ENCODE peak calls at places on chromosomes 2 and 18, in seven cellular contexts. Q is gastrocnemius medialis, C is K562, O is uterus, E is HCT116, D is suprapubic skin, T is upper lobe of left lung. U is an unnamed sample. For H3K27me3, the result is how much of the 10 kb centered on the place peaks cover.

GRCh38 chr2:69980408-69980807 is 19.0 kb upstream of the ASPRV1 start:
- DNase-seq in Q (no peak), C (no peak), O (no peak), E (no peak), D (no peak), T (no peak), U (no peak)

GRCh38 chr2:29844713-29845320 is 76.6 kb downstream of the ALK start:
- DNase-seq in Q (no peak), C (no peak), O (no peak), E (no peak), D (no peak), T (no peak), U (no peak)

GRCh38 chr18:5527603-5528002 is 16.2 kb downstream of the EPB41L3 start:
- DNase-seq in Q (peak), C (no peak), O (no peak), E (no peak), D (no peak), T (no peak), U (no peak)

GRCh38 chr2:151808258-151809072 is 19.8 kb downstream of the ARL5A start:
- DNase-seq in Q (no peak), C (no peak), O (no peak), E (no peak), D (no peak), T (no peak), U (no peak)

GRCh38 chr2:178865121-178865520 is 57.9 kb upstream of the TTN start:
- DNase-seq in Q (peak), C (no peak), O (no peak), E (no peak), D (no peak), T (no peak), U (no peak)

GRCh38 chr2:48045613-48046012 is 139.3 kb upstream of the FBXO11 start:
- DNase-seq in Q (no peak), C (no peak), O (no peak), E (no peak), D (no peak), T (no peak), U (no peak)

GRCh38 chr18:27964811-27965210 is 212.1 kb downstream of the CDH2 start:
- DNase-seq in Q (no peak), C (no peak), O (no peak), E (no peak), D (no peak), T (no peak), U (no peak)

GRCh38 chr2:40218679-40219078 is 233.2 kb downstream of the SLC8A1 start:
- DNase-seq in Q (peak), C (no peak), O (peak), E (no peak), D (no peak), T (no peak), U (no peak)

GRCh38 chr2:101432411-101433181 is 42.3 kb downstream of the RFX8 start:
- DNase-seq in Q (peak), C (no peak), O (no peak), E (no peak), D (no peak), T (peak), U (no peak)

GRCh38 chr2:136143603-136144451 is 25.9 kb upstream of the CXCR4 start:
- DNase-seq in Q (no peak), C (no peak), O (no peak), E (no peak), D (no peak), T (no peak), U (no peak)

GRCh38 chr2:159131882-159132281 is 154.6 kb downstream of the WDSUB1 start:
- DNase-seq in Q (no peak), C (no peak), O (no peak), E (peak), D (no peak), T (no peak), U (no peak)

GRCh38 chr2:74906395-74906794 is 52.0 kb upstream of the POLE4 start:
- DNase-seq in Q (no peak), C (no peak), O (no peak), E (no peak), D (no peak), T (no peak), U (no peak)

GRCh38 chr2:37590119-37590571 is 81.3 kb downstream of the CDC42EP3 start:
- DNase-seq in Q (peak), C (no peak), O (peak), E (no peak), D (no peak), T (no peak), U (no peak)

GRCh38 chr2:239544141-239544800 is 143.5 kb upstream of the HDAC4 start:
- DNase-seq in Q (peak), C (no peak), O (peak), E (no peak), D (peak), T (no peak), U (no peak)

GRCh38 chr2:178924817-178925216 is 117.6 kb upstream of the TTN start:
- DNase-seq in Q (no peak), C (no peak), O (no peak), E (no peak), D (no peak), T (no peak), U (no peak)

GRCh38 chr2:43400508-43400907 is 174.1 kb upstream of the ZFP36L2 start:
- DNase-seq in Q (no peak), C (no peak), O (no peak), E (no peak), D (no peak), T (no peak), U (no peak)

GRCh38 chr2:72973566-72974435 is 56.5 kb downstream of the EMX1 start:
- DNase-seq in Q (no peak), C (peak), O (no peak), E (peak), D (no peak), T (no peak), U (no peak)

GRCh38 chr2:241944821-241945220 is 75.3 kb downstream of the RTP5 start:
- DNase-seq in Q (no peak), C (no peak), O (no peak), E (no peak), D (peak), T (no peak), U (no peak)

GRCh38 chr2:224843141-224843540 is 127.0 kb upstream of the CCDC195 start:
- DNase-seq in Q (no peak), C (no peak), O (no peak), E (no peak), D (no peak), T (no peak), U (no peak)

GRCh38 chr2:114700440-114700839 is 258.0 kb downstream of the DPP10 start:
- DNase-seq in Q (no peak), C (no peak), O (no peak), E (no peak), D (no peak), T (no peak), U (no peak)

GRCh38 chr2:130336150-130336876 is 6.4 kb upstream of the IMP4 start:
- DNase-seq in Q (no peak), C (no peak), O (no peak), E (no peak), D (no peak), T (no peak), U (no peak)

GRCh38 chr18:55861266-55861665 is 273.3 kb upstream of the TCF4 start:
- DNase-seq in Q (no peak), C (no peak), O (no peak), E (no peak), D (no peak), T (no peak), U (no peak)

GRCh38 chr2:234802071-234802844 is 149.6 kb upstream of the SH3BP4 start:
- DNase-seq in Q (no peak), C (no peak), O (no peak), E (no peak), D (no peak), T (no peak), U (no peak)

GRCh38 chr2:26355038-26355995 is 8.7 kb upstream of the ADGRF3 start:
- DNase-seq in Q (peak), C (peak), O (no peak), E (peak), D (no peak), T (no peak), U (no peak)
- TF ChIP-seq POLR2A in Q (no peak), C (peak), O (no peak), E (no peak), D (no peak), T (no peak), U (no peak)

GRCh38 chr2:218959141-218959731 is at the start of gene CDK5R2:
- DNase-seq in Q (peak), C (peak), O (peak), E (peak), D (no peak), T (peak), U (no peak)
- H3K27me3 ChIP-seq in Q (half or more), C (under half), O (under half), E (under half), D (half or more), T (under half), U (half or more)

GRCh38 chr2:138502253-138503086 is 900 bp downstream of the SPOPL start:
- DNase-seq in Q (no peak), C (no peak), O (no peak), E (no peak), D (no peak), T (no peak), U (no peak)

GRCh38 chr2:138503087-138503442 is 1.5 kb downstream of the SPOPL start:
- DNase-seq in Q (no peak), C (no peak), O (no peak), E (no peak), D (no peak), T (no peak), U (no peak)

GRCh38 chr2:138499684-138500083 is 1.9 kb upstream of the SPOPL start:
- DNase-seq in Q (no peak), C (no peak), O (no peak), E (no peak), D (no peak), T (no peak), U (no peak)

GRCh38 chr2:138500592-138501426 is 761 bp upstream of the SPOPL start:
- DNase-seq in Q (no peak), C (no peak), O (no peak), E (no peak), D (no peak), T (no peak), U (no peak)

DNA sequence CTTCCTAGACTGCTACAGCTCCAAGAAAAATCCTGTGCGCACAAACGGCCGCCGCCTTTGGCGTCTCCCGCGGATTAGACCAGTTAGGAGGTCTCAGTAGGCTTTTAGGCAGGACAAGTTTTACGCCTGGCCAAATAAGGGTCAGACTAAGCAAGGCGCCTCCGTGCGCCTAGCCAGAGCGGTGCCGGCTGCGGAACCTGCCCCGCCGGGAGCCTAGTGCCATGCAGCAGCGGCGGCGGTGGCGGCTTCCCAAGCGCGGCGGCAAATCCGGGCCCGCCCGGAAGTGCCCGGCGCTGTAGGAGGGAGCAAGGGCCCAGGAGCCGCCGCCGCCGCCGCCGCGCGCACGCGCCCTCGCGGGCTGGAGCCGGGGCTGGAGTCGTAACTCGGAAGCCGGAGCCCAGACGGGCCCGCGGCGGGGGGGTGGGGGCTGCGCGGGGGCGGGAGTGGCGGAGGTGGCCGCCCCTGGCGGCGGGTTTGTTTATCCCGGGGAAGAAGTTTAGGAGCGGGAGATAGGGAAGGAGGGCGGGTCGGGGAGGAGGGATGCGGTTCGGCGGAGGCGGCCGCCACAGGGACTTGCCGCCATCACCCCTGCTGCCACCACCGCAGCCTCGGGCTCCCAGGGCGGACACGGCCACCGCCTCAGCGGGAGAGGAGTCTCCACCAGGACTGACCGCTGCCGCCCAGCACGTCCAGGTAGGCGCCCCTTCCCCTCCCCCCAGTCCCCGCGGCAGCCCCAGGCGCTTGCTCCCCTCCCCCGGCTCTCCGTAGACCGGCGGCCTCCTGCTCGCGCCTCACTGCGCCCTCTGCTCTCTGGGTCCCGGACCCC is at the start of gene SPOPL:
- DNase-seq in Q (peak), C (peak), O (peak), E (peak), D (peak), T (peak), U (peak)
- TF ChIP-seq POLR2A in Q (peak), C (peak), O (peak), E (peak), D (peak), T (peak), U (peak)

DNA sequence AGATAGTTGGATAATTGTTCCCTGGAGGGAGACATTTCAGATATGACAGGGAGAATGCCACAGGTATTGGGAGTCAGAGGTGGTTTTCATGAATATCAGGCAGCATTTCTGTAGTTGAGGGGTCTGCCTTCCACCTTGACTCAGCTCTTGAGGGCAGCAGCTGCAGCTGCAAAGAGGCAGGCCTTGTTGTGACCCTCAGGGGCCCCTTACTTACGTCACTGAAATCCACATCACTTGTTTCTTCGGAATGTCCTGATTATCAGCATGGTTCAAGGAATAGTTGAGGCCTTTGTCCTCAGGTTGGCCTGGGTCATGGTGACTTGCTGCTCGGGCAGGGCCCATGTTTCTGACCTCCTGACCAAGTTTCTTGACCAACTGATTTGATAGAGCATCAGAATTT is 46.9 kb downstream of the TMEM17 start:
- DNase-seq in Q (no peak), C (no peak), O (no peak), E (no peak), D (no peak), T (no peak), U (no peak)
- H3K27me3 ChIP-seq in Q (under half), C (under half), O (under half), E (under half), D (under half), T (under half), U (under half)

GRCh38 chr2:237171396-237171795 is 85.7 kb downstream of the COPS8 start:
- DNase-seq in Q (peak), C (no peak), O (peak), E (peak), D (no peak), T (no peak), U (no peak)
- TF ChIP-seq POLR2A in Q (peak), C (no peak), O (peak), E (no peak), D (no peak), T (no peak), U (no peak)

GRCh38 chr2:240731327-240731626 is 39.6 kb downstream of the AQP12A start:
- DNase-seq in Q (no peak), C (no peak), O (no peak), E (no peak), D (no peak), T (peak), U (no peak)
- H3K27me3 ChIP-seq in Q (under half), C (under half), O (under half), E (under half), D (under half), T (under half), U (under half)

GRCh38 chr18:48643262-48643661 is 104.4 kb downstream of the CTIF start:
- DNase-seq in Q (no peak), C (no peak), O (no peak), E (no peak), D (no peak), T (no peak), U (no peak)

GRCh38 chr18:48642503-48642902 is 103.7 kb downstream of the CTIF start:
- DNase-seq in Q (no peak), C (no peak), O (no peak), E (no peak), D (no peak), T (no peak), U (no peak)

GRCh38 chr18:48641981-48642380 is 103.2 kb downstream of the CTIF start:
- DNase-seq in Q (no peak), C (no peak), O (peak), E (no peak), D (no peak), T (no peak), U (no peak)

GRCh38 chr18:48645427-48646002 is 106.7 kb downstream of the CTIF start:
- DNase-seq in Q (no peak), C (no peak), O (peak), E (no peak), D (no peak), T (no peak), U (no peak)

DNA sequence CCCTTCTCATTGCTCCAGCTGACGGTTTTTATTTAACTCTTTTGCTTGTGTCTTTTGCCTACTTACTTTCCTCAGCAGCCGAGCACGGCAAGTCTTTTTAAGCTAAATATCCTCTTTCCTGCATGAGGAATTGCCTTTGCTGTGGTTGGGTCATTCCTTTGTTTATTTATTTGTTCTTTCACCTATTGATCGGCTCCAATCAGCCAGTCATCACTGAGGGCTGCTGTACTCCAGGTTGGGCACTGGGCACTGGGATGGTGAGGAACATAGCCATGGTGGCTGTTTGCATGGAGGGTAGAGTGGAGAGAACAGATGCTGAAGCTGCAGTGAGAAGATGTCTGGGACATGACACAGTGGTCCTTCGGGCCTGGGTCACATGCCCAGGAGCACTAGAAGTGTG is 105.2 kb downstream of the CTIF start:
- DNase-seq in Q (no peak), C (no peak), O (no peak), E (no peak), D (no peak), T (no peak), U (no peak)
- TF ChIP-seq POLR2A in Q (no peak), C (no peak), O (no peak), E (no peak), D (no peak), T (no peak), U (no peak)

GRCh38 chr18:22347624-22348511 is 69.8 kb downstream of the CTAGE1 start:
- DNase-seq in Q (no peak), C (no peak), O (peak), E (no peak), D (no peak), T (no peak), U (no peak)

GRCh38 chr18:22349317-22349898 is 68.3 kb downstream of the CTAGE1 start:
- DNase-seq in Q (no peak), C (no peak), O (peak), E (no peak), D (no peak), T (no peak), U (no peak)

GRCh38 chr18:22346968-22347611 is 70.6 kb downstream of the CTAGE1 start:
- DNase-seq in Q (peak), C (peak), O (peak), E (no peak), D (no peak), T (no peak), U (no peak)

GRCh38 chr18:22349966-22350365 is 67.7 kb downstream of the CTAGE1 start:
- DNase-seq in Q (no peak), C (no peak), O (no peak), E (no peak), D (no peak), T (no peak), U (no peak)

GRCh38 chr18:22348521-22349316 is 69.0 kb downstream of the CTAGE1 start:
- DNase-seq in Q (no peak), C (no peak), O (peak), E (no peak), D (no peak), T (peak), U (no peak)
- H3K27me3 ChIP-seq in Q (under half), C (under half), O (under half), E (under half), D (under half), T (under half), U (under half)

U was measured in esophagus squamous epithelium.